ENCODE peak calls at places on chromosomes 11 and 22, in four cellular contexts. X, K, T and R are unnamed samples.

GRCh38 chr11:44754876-44755552 is 28.3 kb downstream of the TSPAN18 start:
- DNase-seq in K (no peak), X (no peak), T (no peak), R (no peak)

GRCh38 chr11:106400949-106401545 is 323.6 kb downstream of the AASDHPPT start:
- DNase-seq in X (no peak), K (no peak), T (no peak), R (no peak)

GRCh38 chr11:64165482-64165841 is 451 bp downstream of the MACROD1 start:
- DNase-seq in T (no peak), X (no peak), K (no peak), R (peak; percentile 18)

GRCh38 chr11:86802601-86803051 is 2.3 kb downstream of the PRSS23 start:
- DNase-seq in X (no peak), K (no peak), T (no peak), R (no peak)

GRCh38 chr11:2211113-2211971 is 39.7 kb upstream of the TH start:
- DNase-seq in X (no peak), T (no peak), K (no peak), R (no peak)

GRCh38 chr22:39388261-39389011 is 11.1 kb upstream of the TAB1 start:
- DNase-seq in T (peak; percentile 29), K (peak; percentile 64), X (no peak), R (peak; percentile 74)

GRCh38 chr22:24068717-24069116 is 57.6 kb downstream of the CABIN1 start:
- DNase-seq in T (no peak), X (no peak), K (no peak), R (no peak)

GRCh38 chr11:117426297-117426685 is 98.6 kb downstream of the CEP164 start:
- DNase-seq in K (peak; percentile 61), T (peak; percentile 56), X (peak; percentile 51), R (peak; percentile 59)

GRCh38 chr22:44199866-44200265 is 19.1 kb downstream of the PARVG start:
- DNase-seq in X (no peak), K (no peak), T (no peak), R (no peak)

GRCh38 chr11:12704049-12704448 is 29.8 kb downstream of the TEAD1 start:
- DNase-seq in K (no peak), T (no peak), X (no peak), R (no peak)

GRCh38 chr11:96012086-96012824 is 88.3 kb upstream of the MTMR2 start:
- DNase-seq in X (peak; percentile 61), T (peak; percentile 51), K (no peak), R (peak; percentile 63)

GRCh38 chr11:46719048-46719542 is at the start of gene F2:
- DNase-seq in X (no peak), T (no peak), K (no peak), R (no peak)

GRCh38 chr11:116309446-116309845 is 463.3 kb downstream of the BUD13 start:
- DNase-seq in X (no peak), K (no peak), T (no peak), R (no peak)

GRCh38 chr11:2932850-2933251 is 3.6 kb upstream of the PHLDA2 start:
- DNase-seq in T (no peak), K (no peak), X (no peak), R (no peak)

GRCh38 chr11:86116386-86116726 is 47.5 kb upstream of the PICALM start:
- DNase-seq in K (peak; percentile 4), T (no peak), X (no peak), R (peak; percentile 10)

GRCh38 chr22:28023774-28024173 is 104.7 kb upstream of the PITPNB start:
- DNase-seq in T (no peak), K (no peak), X (no peak), R (no peak)

GRCh38 chr11:73143126-73143838 is 1.2 kb upstream of the FCHSD2 start:
- DNase-seq in T (no peak), K (no peak), X (no peak), R (no peak)

GRCh38 chr22:24037851-24038765 is 27.0 kb downstream of the CABIN1 start:
- DNase-seq in K (no peak), X (no peak), T (peak; percentile 59), R (no peak)

GRCh38 chr11:44785856-44786606 is 59.3 kb downstream of the TSPAN18 start:
- DNase-seq in X (no peak), K (no peak), T (no peak), R (no peak)

GRCh38 chr11:103929168-103929903 is 107.1 kb upstream of the DDI1 start:
- DNase-seq in X (no peak), K (no peak), T (no peak), R (no peak)

GRCh38 chr11:77473001-77473800 is 693 bp downstream of the PAK1 start:
- DNase-seq in X (peak; percentile 28), T (peak; percentile 62), K (peak; percentile 22), R (peak; percentile 47)

GRCh38 chr22:27823221-27823620 is 21.7 kb upstream of the MN1 start:
- DNase-seq in X (no peak), T (no peak), K (no peak), R (no peak)

GRCh38 chr11:117814766-117815261 is 9.7 kb downstream of the FXYD2 start:
- DNase-seq in T (peak; percentile 84), X (peak; percentile 70), K (peak; percentile 71), R (peak; percentile 74)

GRCh38 chr11:35711924-35712323 is 49.3 kb downstream of the TRIM44 start:
- DNase-seq in K (no peak), X (no peak), T (no peak), R (no peak)

GRCh38 chr11:1208361-1209261 is 14.3 kb upstream of the MUC5B start:
- DNase-seq in X (no peak), T (no peak), K (no peak), R (no peak)

GRCh38 chr11:69840371-69841169 is 21.4 kb upstream of the FGF3 start:
- DNase-seq in K (no peak), T (no peak), X (no peak), R (no peak)

GRCh38 chr11:107697291-107697690 is 14.6 kb downstream of the SLN start:
- DNase-seq in T (no peak), K (no peak), X (no peak), R (no peak)